ENCODE peak calls at places on chromosomes 1 and 21, in ten cellular contexts. One of them, this sample, is unnamed.
A peak's percentile ranks its signal among the peaks of the same experiment; 100 is the strongest.

GRCh38 chr1:110375490-110375889 is 15.3 kb downstream of the SLC16A4 start:
- DNase-seq in stimulated activated CD4-positive, alpha-beta T cell treated with anti-CD3 and anti-CD28 coated beads, TNF-alpha, amount 100 ng/mL, for 1 hour: no peak
- DNase-seq in NCI-H2227 treated with DMSO at 0.1 percent for 48 hours: no peak
- DNase-seq in WTC11: no peak
- DNase-seq in NCI-H1105 treated with DMSO at 0.1 percent for 48 hours: no peak
- DNase-seq in A549: no peak
- DNase-seq in epithelial cell of esophagus: no peak
- DNase-seq in HepG2: no peak
- DNase-seq in heart right ventricle: no peak
- DNase-seq in activated T-cell treated with anti-CD3 and anti-CD28 coated beads, Interleukin-2, amount 50 U/mL, for 4 hours: no peak
- DNase-seq in this sample: no peak

GRCh38 chr1:22665752-22666151 is 12.7 kb downstream of the C1QB start:
- DNase-seq in stimulated activated CD4-positive, alpha-beta T cell treated with anti-CD3 and anti-CD28 coated beads, TNF-alpha, amount 100 ng/mL, for 1 hour: no peak
- DNase-seq in NCI-H2227 treated with DMSO at 0.1 percent for 48 hours: peak; percentile 21
- DNase-seq in WTC11: peak; percentile 72
- DNase-seq in NCI-H1105 treated with DMSO at 0.1 percent for 48 hours: no peak
- DNase-seq in A549: peak; percentile 42
- DNase-seq in epithelial cell of esophagus: peak; percentile 50
- DNase-seq in HepG2: no peak
- DNase-seq in heart right ventricle: no peak
- DNase-seq in activated T-cell treated with anti-CD3 and anti-CD28 coated beads, Interleukin-2, amount 50 U/mL, for 4 hours: no peak
- DNase-seq in this sample: peak; percentile 49

GRCh38 chr1:105172803-105173202 is 1423.1 kb downstream of the AMY1C start:
- DNase-seq in stimulated activated CD4-positive, alpha-beta T cell treated with anti-CD3 and anti-CD28 coated beads, TNF-alpha, amount 100 ng/mL, for 1 hour: no peak
- DNase-seq in NCI-H2227 treated with DMSO at 0.1 percent for 48 hours: no peak
- DNase-seq in WTC11: no peak
- DNase-seq in NCI-H1105 treated with DMSO at 0.1 percent for 48 hours: peak; percentile 94
- DNase-seq in A549: no peak
- DNase-seq in epithelial cell of esophagus: no peak
- DNase-seq in HepG2: no peak
- DNase-seq in heart right ventricle: no peak
- DNase-seq in activated T-cell treated with anti-CD3 and anti-CD28 coated beads, Interleukin-2, amount 50 U/mL, for 4 hours: no peak
- DNase-seq in this sample: no peak

GRCh38 chr1:24567792-24568388 is 12.0 kb downstream of the NCMAP start:
- DNase-seq in stimulated activated CD4-positive, alpha-beta T cell treated with anti-CD3 and anti-CD28 coated beads, TNF-alpha, amount 100 ng/mL, for 1 hour: no peak
- DNase-seq in NCI-H2227 treated with DMSO at 0.1 percent for 48 hours: no peak
- DNase-seq in WTC11: peak; percentile 33
- DNase-seq in NCI-H1105 treated with DMSO at 0.1 percent for 48 hours: no peak
- DNase-seq in A549: peak; percentile 73
- DNase-seq in epithelial cell of esophagus: peak; percentile 75
- DNase-seq in HepG2: peak; percentile 92
- DNase-seq in heart right ventricle: no peak
- DNase-seq in activated T-cell treated with anti-CD3 and anti-CD28 coated beads, Interleukin-2, amount 50 U/mL, for 4 hours: no peak
- DNase-seq in this sample: peak; percentile 75

GRCh38 chr21:23398726-23399125 is 2208.6 kb downstream of the MRPL39 start:
- DNase-seq in stimulated activated CD4-positive, alpha-beta T cell treated with anti-CD3 and anti-CD28 coated beads, TNF-alpha, amount 100 ng/mL, for 1 hour: no peak
- DNase-seq in NCI-H2227 treated with DMSO at 0.1 percent for 48 hours: no peak
- DNase-seq in WTC11: no peak
- DNase-seq in NCI-H1105 treated with DMSO at 0.1 percent for 48 hours: no peak
- DNase-seq in A549: no peak
- DNase-seq in epithelial cell of esophagus: no peak
- DNase-seq in HepG2: no peak
- DNase-seq in heart right ventricle: no peak
- DNase-seq in activated T-cell treated with anti-CD3 and anti-CD28 coated beads, Interleukin-2, amount 50 U/mL, for 4 hours: no peak
- DNase-seq in this sample: no peak

GRCh38 chr1:54207287-54207686 is 7.3 kb downstream of the MRPL37 start:
- DNase-seq in stimulated activated CD4-positive, alpha-beta T cell treated with anti-CD3 and anti-CD28 coated beads, TNF-alpha, amount 100 ng/mL, for 1 hour: no peak
- DNase-seq in NCI-H2227 treated with DMSO at 0.1 percent for 48 hours: no peak
- DNase-seq in WTC11: no peak
- DNase-seq in NCI-H1105 treated with DMSO at 0.1 percent for 48 hours: no peak
- DNase-seq in A549: no peak
- DNase-seq in epithelial cell of esophagus: peak; percentile 28
- DNase-seq in HepG2: no peak
- DNase-seq in heart right ventricle: no peak
- DNase-seq in activated T-cell treated with anti-CD3 and anti-CD28 coated beads, Interleukin-2, amount 50 U/mL, for 4 hours: no peak
- DNase-seq in this sample: no peak

GRCh38 chr1:11483581-11484320 is 4.8 kb downstream of the DISP3 start:
- DNase-seq in stimulated activated CD4-positive, alpha-beta T cell treated with anti-CD3 and anti-CD28 coated beads, TNF-alpha, amount 100 ng/mL, for 1 hour: no peak
- DNase-seq in NCI-H2227 treated with DMSO at 0.1 percent for 48 hours: no peak
- DNase-seq in WTC11: no peak
- DNase-seq in NCI-H1105 treated with DMSO at 0.1 percent for 48 hours: no peak
- DNase-seq in A549: no peak
- DNase-seq in epithelial cell of esophagus: no peak
- DNase-seq in HepG2: no peak
- DNase-seq in heart right ventricle: no peak
- DNase-seq in activated T-cell treated with anti-CD3 and anti-CD28 coated beads, Interleukin-2, amount 50 U/mL, for 4 hours: no peak
- DNase-seq in this sample: no peak

GRCh38 chr1:110798691-110799256 is 74.2 kb upstream of the CD53 start:
- DNase-seq in stimulated activated CD4-positive, alpha-beta T cell treated with anti-CD3 and anti-CD28 coated beads, TNF-alpha, amount 100 ng/mL, for 1 hour: no peak
- DNase-seq in NCI-H2227 treated with DMSO at 0.1 percent for 48 hours: no peak
- DNase-seq in WTC11: no peak
- DNase-seq in NCI-H1105 treated with DMSO at 0.1 percent for 48 hours: peak; percentile 80
- DNase-seq in A549: no peak
- DNase-seq in epithelial cell of esophagus: peak; percentile 36
- DNase-seq in HepG2: no peak
- DNase-seq in heart right ventricle: no peak
- DNase-seq in activated T-cell treated with anti-CD3 and anti-CD28 coated beads, Interleukin-2, amount 50 U/mL, for 4 hours: no peak
- DNase-seq in this sample: no peak

GRCh38 chr21:17585875-17586450 is 26.7 kb downstream of the BTG3 start:
- DNase-seq in stimulated activated CD4-positive, alpha-beta T cell treated with anti-CD3 and anti-CD28 coated beads, TNF-alpha, amount 100 ng/mL, for 1 hour: no peak
- DNase-seq in NCI-H2227 treated with DMSO at 0.1 percent for 48 hours: peak; percentile 63
- DNase-seq in WTC11: no peak
- DNase-seq in NCI-H1105 treated with DMSO at 0.1 percent for 48 hours: peak; percentile 67
- DNase-seq in A549: peak; percentile 48
- DNase-seq in epithelial cell of esophagus: peak; percentile 57
- DNase-seq in HepG2: peak; percentile 41
- DNase-seq in heart right ventricle: peak; percentile 11
- DNase-seq in activated T-cell treated with anti-CD3 and anti-CD28 coated beads, Interleukin-2, amount 50 U/mL, for 4 hours: no peak
- DNase-seq in this sample: peak; percentile 22

GRCh38 chr1:32627596-32628162 is 22.7 kb downstream of the ZBTB8OS start:
- DNase-seq in stimulated activated CD4-positive, alpha-beta T cell treated with anti-CD3 and anti-CD28 coated beads, TNF-alpha, amount 100 ng/mL, for 1 hour: no peak
- DNase-seq in NCI-H2227 treated with DMSO at 0.1 percent for 48 hours: no peak
- DNase-seq in WTC11: no peak
- DNase-seq in NCI-H1105 treated with DMSO at 0.1 percent for 48 hours: no peak
- DNase-seq in A549: no peak
- DNase-seq in epithelial cell of esophagus: no peak
- DNase-seq in HepG2: no peak
- DNase-seq in heart right ventricle: no peak
- DNase-seq in activated T-cell treated with anti-CD3 and anti-CD28 coated beads, Interleukin-2, amount 50 U/mL, for 4 hours: no peak
- DNase-seq in this sample: no peak

GRCh38 chr1:30707412-30708360 is 15.7 kb downstream of the MATN1 start:
- DNase-seq in stimulated activated CD4-positive, alpha-beta T cell treated with anti-CD3 and anti-CD28 coated beads, TNF-alpha, amount 100 ng/mL, for 1 hour: peak; percentile 46
- DNase-seq in NCI-H2227 treated with DMSO at 0.1 percent for 48 hours: peak; percentile 73
- DNase-seq in WTC11: peak; percentile 88
- DNase-seq in NCI-H1105 treated with DMSO at 0.1 percent for 48 hours: peak; percentile 84
- DNase-seq in A549: peak; percentile 57
- DNase-seq in epithelial cell of esophagus: peak; percentile 72
- DNase-seq in HepG2: peak; percentile 38
- DNase-seq in heart right ventricle: peak; percentile 58
- DNase-seq in activated T-cell treated with anti-CD3 and anti-CD28 coated beads, Interleukin-2, amount 50 U/mL, for 4 hours: peak; percentile 61
- DNase-seq in this sample: peak; percentile 84

GRCh38 chr1:204299828-204300365 is 59.8 kb downstream of the PLEKHA6 start:
- DNase-seq in stimulated activated CD4-positive, alpha-beta T cell treated with anti-CD3 and anti-CD28 coated beads, TNF-alpha, amount 100 ng/mL, for 1 hour: no peak
- DNase-seq in NCI-H2227 treated with DMSO at 0.1 percent for 48 hours: no peak
- DNase-seq in WTC11: no peak
- DNase-seq in NCI-H1105 treated with DMSO at 0.1 percent for 48 hours: no peak
- DNase-seq in A549: no peak
- DNase-seq in epithelial cell of esophagus: no peak
- DNase-seq in HepG2: no peak
- DNase-seq in heart right ventricle: no peak
- DNase-seq in activated T-cell treated with anti-CD3 and anti-CD28 coated beads, Interleukin-2, amount 50 U/mL, for 4 hours: no peak
- DNase-seq in this sample: no peak

GRCh38 chr1:226662704-226663326 is 76.3 kb downstream of the ITPKB start:
- DNase-seq in stimulated activated CD4-positive, alpha-beta T cell treated with anti-CD3 and anti-CD28 coated beads, TNF-alpha, amount 100 ng/mL, for 1 hour: peak; percentile 66
- DNase-seq in NCI-H2227 treated with DMSO at 0.1 percent for 48 hours: no peak
- DNase-seq in WTC11: no peak
- DNase-seq in NCI-H1105 treated with DMSO at 0.1 percent for 48 hours: no peak
- DNase-seq in A549: peak; percentile 40
- DNase-seq in epithelial cell of esophagus: peak; percentile 96
- DNase-seq in HepG2: no peak
- DNase-seq in heart right ventricle: peak; percentile 79
- DNase-seq in activated T-cell treated with anti-CD3 and anti-CD28 coated beads, Interleukin-2, amount 50 U/mL, for 4 hours: peak; percentile 79
- DNase-seq in this sample: peak; percentile 17

This sample was measured in Calu3.